ENCODE peak calls at places on chromosome 20, in four cellular contexts. One of them, this sample, is unnamed.

GRCh38 chr20:46060301-46060881 is 29.4 kb downstream of the NCOA5 start:
- DNase-seq in GM12878: peak
- DNase-seq in K562: no peak
- DNase-seq in HepG2: no peak
- DNase-seq in this sample: no peak

GRCh38 chr20:31605902-31606677 is 1.0 kb downstream of the ID1 start:
- DNase-seq in GM12878: no peak
- DNase-seq in K562: peak
- DNase-seq in HepG2: peak
- DNase-seq in this sample: peak

GRCh38 chr20:4916991-4917881 is 84.1 kb downstream of the SLC23A2 start:
- DNase-seq in GM12878: no peak
- DNase-seq in K562: no peak
- DNase-seq in HepG2: no peak
- DNase-seq in this sample: no peak

GRCh38 chr20:21118782-21119181 is 7.1 kb upstream of the KIZ start:
- DNase-seq in HepG2: no peak
- DNase-seq in GM12878: no peak
- DNase-seq in K562: no peak
- DNase-seq in this sample: no peak

GRCh38 chr20:60553095-60553494 is 594.9 kb downstream of the CDH26 start:
- DNase-seq in HepG2: no peak
- DNase-seq in K562: no peak
- DNase-seq in GM12878: no peak
- DNase-seq in this sample: no peak

GRCh38 chr20:8646716-8647115 is 422.2 kb upstream of the PLCB4 start:
- DNase-seq in GM12878: no peak
- DNase-seq in HepG2: no peak
- DNase-seq in K562: no peak
- DNase-seq in this sample: no peak

GRCh38 chr20:23180451-23180921 is 94.4 kb upstream of the CD93 start:
- DNase-seq in GM12878: no peak
- DNase-seq in K562: peak
- DNase-seq in HepG2: no peak
- DNase-seq in this sample: no peak

GRCh38 chr20:21232546-21233280 is 70.4 kb upstream of the XRN2 start:
- DNase-seq in GM12878: no peak
- DNase-seq in HepG2: no peak
- DNase-seq in K562: no peak
- DNase-seq in this sample: no peak

GRCh38 chr20:61045876-61046585 is 206.0 kb upstream of the CDH4 start:
- DNase-seq in HepG2: no peak
- DNase-seq in GM12878: no peak
- DNase-seq in K562: no peak
- DNase-seq in this sample: no peak

GRCh38 chr20:4435210-4435609 is 286.5 kb upstream of the PRND start:
- DNase-seq in K562: no peak
- DNase-seq in HepG2: no peak
- DNase-seq in GM12878: no peak
- DNase-seq in this sample: no peak

GRCh38 chr20:24395151-24395550 is 74.3 kb upstream of the SYNDIG1 start:
- DNase-seq in K562: no peak
- DNase-seq in HepG2: no peak
- DNase-seq in GM12878: no peak
- DNase-seq in this sample: no peak

GRCh38 chr20:14720251-14720650 is 382.8 kb upstream of the FLRT3 start:
- DNase-seq in GM12878: no peak
- DNase-seq in HepG2: no peak
- DNase-seq in K562: no peak
- DNase-seq in this sample: no peak

GRCh38 chr20:57161478-57162194 is 104.8 kb downstream of the BMP7 start:
- DNase-seq in HepG2: no peak
- DNase-seq in K562: no peak
- DNase-seq in GM12878: no peak
- DNase-seq in this sample: no peak

GRCh38 chr20:34220581-34220980 is 20.6 kb upstream of the ASIP start:
- DNase-seq in K562: no peak
- DNase-seq in HepG2: no peak
- DNase-seq in GM12878: no peak
- DNase-seq in this sample: no peak

GRCh38 chr20:58213112-58213511 is 15.3 kb downstream of the ANKRD60 start:
- DNase-seq in HepG2: no peak
- DNase-seq in K562: no peak
- DNase-seq in GM12878: no peak
- DNase-seq in this sample: no peak

GRCh38 chr20:33009214-33010132 is 2.0 kb downstream of the BPIFB2 start:
- DNase-seq in K562: no peak
- DNase-seq in GM12878: no peak
- DNase-seq in HepG2: peak
- DNase-seq in this sample: no peak

GRCh38 chr20:31764641-31765305 is 25.7 kb downstream of the TPX2 start:
- DNase-seq in K562: no peak
- DNase-seq in GM12878: no peak
- DNase-seq in HepG2: no peak
- DNase-seq in this sample: no peak

GRCh38 chr20:8132632-8133587 is 844 bp downstream of the PLCB1 start:
- DNase-seq in K562: no peak
- DNase-seq in GM12878: no peak
- DNase-seq in HepG2: no peak
- DNase-seq in this sample: peak

GRCh38 chr20:56463428-56463827 is 5.0 kb upstream of the RTF2 start:
- DNase-seq in HepG2: no peak
- DNase-seq in GM12878: no peak
- DNase-seq in K562: no peak
- DNase-seq in this sample: no peak

GRCh38 chr20:57966609-57967008 is 256.8 kb upstream of the PMEPA1 start:
- DNase-seq in K562: no peak
- DNase-seq in HepG2: no peak
- DNase-seq in GM12878: no peak
- DNase-seq in this sample: no peak

GRCh38 chr20:53622247-53623114 is 28.8 kb upstream of the ZNF217 start:
- DNase-seq in HepG2: peak
- DNase-seq in GM12878: peak
- DNase-seq in K562: peak
- DNase-seq in this sample: peak

GRCh38 chr20:53621482-53622246 is 28.0 kb upstream of the ZNF217 start:
- DNase-seq in GM12878: peak
- DNase-seq in HepG2: peak
- DNase-seq in K562: peak
- DNase-seq in this sample: peak

GRCh38 chr20:53623127-53623453 is 29.5 kb upstream of the ZNF217 start:
- DNase-seq in HepG2: no peak
- DNase-seq in K562: no peak
- DNase-seq in GM12878: no peak
- DNase-seq in this sample: no peak

GRCh38 chr20:53626584-53626983 is 32.9 kb upstream of the ZNF217 start:
- DNase-seq in HepG2: no peak
- DNase-seq in K562: no peak
- DNase-seq in GM12878: no peak
- DNase-seq in this sample: no peak

GRCh38 chr20:53623454-53624206 is 30.0 kb upstream of the ZNF217 start:
- DNase-seq in GM12878: peak
- DNase-seq in K562: peak
- DNase-seq in HepG2: peak
- DNase-seq in this sample: peak
- TF ChIP-seq JUNB in GM12878: peak
- TF ChIP-seq JUNB in K562: no peak
- TF ChIP-seq JUNB in HepG2: no peak
- TF ChIP-seq JUNB in this sample: no peak

GRCh38 chr20:1264727-1265126 is 1.4 kb upstream of the SNPH start:
- DNase-seq in GM12878: no peak
- DNase-seq in K562: peak
- DNase-seq in HepG2: no peak
- DNase-seq in this sample: no peak
- TF ChIP-seq EZH2 in GM12878: no peak
- TF ChIP-seq EZH2 in K562: no peak
- TF ChIP-seq EZH2 in HepG2: no peak
- TF ChIP-seq EZH2 in this sample: no peak

DNA sequence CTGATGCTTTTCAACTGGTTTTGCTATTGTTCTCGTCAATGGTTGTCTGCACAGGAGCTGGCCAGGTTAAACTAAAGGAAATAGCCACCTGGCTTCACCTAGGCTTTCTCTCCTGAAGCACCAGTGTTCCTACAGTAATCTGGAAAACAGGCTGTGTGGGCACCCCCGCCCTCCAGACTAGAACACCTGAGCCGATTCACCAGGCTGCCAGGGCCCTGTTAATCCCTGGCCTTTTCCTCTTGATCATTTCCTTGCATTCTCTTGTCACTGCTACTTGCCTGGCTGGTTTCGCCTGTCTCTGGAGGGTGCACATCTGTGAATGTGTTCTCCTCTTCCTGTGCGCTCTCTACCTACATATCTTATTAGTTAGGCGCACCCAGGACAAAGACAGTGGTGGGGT is 45.7 kb upstream of the EMILIN3 start:
- DNase-seq in HepG2: no peak
- DNase-seq in GM12878: no peak
- DNase-seq in K562: no peak
- DNase-seq in this sample: no peak
- TF ChIP-seq JUNB in HepG2: no peak
- TF ChIP-seq JUNB in GM12878: no peak
- TF ChIP-seq JUNB in K562: no peak
- TF ChIP-seq JUNB in this sample: no peak

GRCh38 chr20:62975251-62975770 is 22.8 kb downstream of the SLC17A9 start:
- DNase-seq in GM12878: no peak
- DNase-seq in K562: no peak
- DNase-seq in HepG2: no peak
- DNase-seq in this sample: no peak

GRCh38 chr20:62972270-62973032 is 19.9 kb downstream of the SLC17A9 start:
- DNase-seq in GM12878: peak
- DNase-seq in K562: peak
- DNase-seq in HepG2: peak
- DNase-seq in this sample: peak

GRCh38 chr20:62971211-62971949 is 18.9 kb downstream of the SLC17A9 start:
- DNase-seq in GM12878: no peak
- DNase-seq in HepG2: no peak
- DNase-seq in K562: no peak
- DNase-seq in this sample: no peak

GRCh38 chr20:62970307-62971210 is 18.1 kb downstream of the SLC17A9 start:
- DNase-seq in GM12878: no peak
- DNase-seq in K562: no peak
- DNase-seq in HepG2: no peak
- DNase-seq in this sample: no peak

GRCh38 chr20:62973033-62973745 is 20.7 kb downstream of the SLC17A9 start:
- DNase-seq in HepG2: no peak
- DNase-seq in K562: no peak
- DNase-seq in GM12878: no peak
- DNase-seq in this sample: no peak
- TF ChIP-seq EZH2 in HepG2: peak
- TF ChIP-seq EZH2 in K562: no peak
- TF ChIP-seq EZH2 in GM12878: no peak
- TF ChIP-seq EZH2 in this sample: peak

GRCh38 chr20:3231116-3231515 is 7.9 kb downstream of the SLC4A11 start:
- DNase-seq in HepG2: no peak
- DNase-seq in K562: no peak
- DNase-seq in GM12878: no peak
- DNase-seq in this sample: no peak
- TF ChIP-seq JUNB in HepG2: no peak
- TF ChIP-seq JUNB in K562: no peak
- TF ChIP-seq JUNB in GM12878: no peak
- TF ChIP-seq JUNB in this sample: no peak

GRCh38 chr20:63117661-63118302 is 98.1 kb downstream of the YTHDF1 start:
- DNase-seq in K562: no peak
- DNase-seq in HepG2: no peak
- DNase-seq in GM12878: no peak
- DNase-seq in this sample: no peak

GRCh38 chr20:63115651-63116411 is 100.1 kb downstream of the YTHDF1 start:
- DNase-seq in HepG2: no peak
- DNase-seq in K562: no peak
- DNase-seq in GM12878: no peak
- DNase-seq in this sample: no peak

GRCh38 chr20:63118303-63118670 is 97.6 kb downstream of the YTHDF1 start:
- DNase-seq in GM12878: no peak
- DNase-seq in K562: no peak
- DNase-seq in HepG2: no peak
- DNase-seq in this sample: no peak

GRCh38 chr20:63117151-63117550 is 98.8 kb downstream of the YTHDF1 start:
- DNase-seq in GM12878: no peak
- DNase-seq in K562: no peak
- DNase-seq in HepG2: no peak
- DNase-seq in this sample: no peak

DNA sequence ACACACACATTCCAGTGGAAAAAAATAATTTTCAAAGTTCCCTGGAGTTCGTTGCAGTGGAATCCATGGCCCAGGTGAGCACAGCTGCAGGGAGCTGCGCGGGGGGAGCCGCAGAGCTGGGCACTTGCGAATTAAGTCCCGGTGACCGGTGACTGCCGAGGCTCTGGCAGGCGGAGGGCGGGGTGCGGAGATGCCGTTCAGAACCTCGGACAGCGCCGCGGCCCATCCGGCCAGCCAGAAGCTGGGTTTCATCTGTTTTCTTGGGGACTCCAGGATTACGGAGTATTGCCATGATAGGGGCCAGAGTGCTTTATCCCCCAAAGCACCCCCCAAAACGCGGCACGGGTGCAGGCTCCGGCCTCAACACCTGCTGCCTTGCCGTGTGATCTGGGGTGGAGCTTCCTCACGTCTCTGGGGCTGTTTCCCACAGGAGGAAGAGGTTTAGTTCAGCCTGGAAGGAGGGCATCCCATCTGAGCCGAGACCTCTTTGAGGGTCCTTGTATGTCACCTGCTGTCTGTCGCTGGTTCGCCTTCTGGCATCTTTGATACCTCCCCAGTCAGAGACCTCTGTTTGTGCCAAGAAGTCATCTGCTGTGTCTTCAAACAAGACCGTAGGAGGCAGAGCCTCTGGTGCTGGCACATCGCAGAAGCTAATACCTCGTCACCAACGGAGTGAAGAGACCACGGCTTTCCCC is 99.4 kb downstream of the YTHDF1 start:
- DNase-seq in HepG2: no peak
- DNase-seq in K562: peak
- DNase-seq in GM12878: no peak
- DNase-seq in this sample: peak
- TF ChIP-seq EZH2 in HepG2: peak
- TF ChIP-seq EZH2 in K562: no peak
- TF ChIP-seq EZH2 in GM12878: no peak
- TF ChIP-seq EZH2 in this sample: no peak

GRCh38 chr20:37945034-37945660 is 42.2 kb downstream of the VSTM2L start:
- DNase-seq in K562: no peak
- DNase-seq in HepG2: no peak
- DNase-seq in GM12878: no peak
- DNase-seq in this sample: no peak
- TF ChIP-seq JUNB in K562: no peak
- TF ChIP-seq JUNB in HepG2: no peak
- TF ChIP-seq JUNB in GM12878: no peak
- TF ChIP-seq JUNB in this sample: no peak

This sample was measured in GM23338.